ENCODE peak calls at places on chromosomes 5 and 9, in six cellular contexts. R, I, U, A, G and P are unnamed samples.

GRCh38 chr9:88994820-88995180 is 3.5 kb downstream of the S1PR3 start:
- DNase-seq in I (peak), G (no peak), R (no peak), U (peak), A (no peak), P (no peak)

GRCh38 chr9:22208846-22209585 is 199.9 kb upstream of the CDKN2B start:
- DNase-seq in I (peak), G (peak), U (no peak), A (no peak), R (no peak), P (no peak)

GRCh38 chr5:76391014-76391413 is 12.1 kb upstream of the IQGAP2 start:
- DNase-seq in R (no peak), G (no peak), U (no peak), I (no peak), A (no peak), P (no peak)

GRCh38 chr5:31645420-31646081 is 6.6 kb downstream of the PDZD2 start:
- DNase-seq in A (peak), G (no peak), U (no peak), R (no peak), I (no peak), P (no peak)

GRCh38 chr5:167671176-167671575 is 620.3 kb upstream of the WWC1 start:
- DNase-seq in I (peak), U (no peak), A (no peak), R (no peak), G (peak), P (no peak)

GRCh38 chr5:123673107-123673506 is 161.1 kb downstream of the CSNK1G3 start:
- DNase-seq in A (no peak), U (no peak), I (no peak), R (no peak), G (no peak), P (no peak)

GRCh38 chr5:180591249-180591887 is at the start of gene SCGB3A1:
- DNase-seq in A (no peak), I (no peak), G (no peak), U (no peak), R (no peak), P (no peak)

GRCh38 chr5:103808464-103809106 is 246.0 kb upstream of the NUDT12 start:
- DNase-seq in I (peak), R (no peak), U (peak), A (peak), G (peak), P (peak)

GRCh38 chr5:95241635-95242034 is 43.3 kb downstream of the MCTP1 start:
- DNase-seq in A (no peak), U (no peak), R (no peak), G (no peak), I (no peak), P (peak)

GRCh38 chr9:72524820-72525539 is 3.6 kb downstream of the TMC1 start:
- DNase-seq in U (peak), I (peak), G (peak), A (peak), R (no peak), P (no peak)

GRCh38 chr9:90379771-90380170 is 262.9 kb downstream of the DIRAS2 start:
- DNase-seq in A (no peak), U (no peak), I (no peak), R (no peak), G (no peak), P (no peak)

GRCh38 chr5:66769839-66770617 is 173.8 kb downstream of the MAST4 start:
- DNase-seq in I (peak), U (no peak), G (no peak), R (no peak), A (peak), P (no peak)

GRCh38 chr9:109910616-109911568 is 130.9 kb downstream of the PALM2AKAP2 start:
- DNase-seq in R (no peak), G (peak), A (no peak), U (peak), I (peak), P (no peak)

GRCh38 chr5:95822038-95822407 is 503 bp downstream of the GLRX start:
- DNase-seq in U (peak), A (peak), I (peak), R (no peak), G (peak), P (peak)

GRCh38 chr5:158180407-158180806 is 321.5 kb upstream of the CLINT1 start:
- DNase-seq in G (no peak), R (no peak), I (no peak), A (no peak), U (no peak), P (no peak)

GRCh38 chr9:89482950-89483349 is 15.0 kb downstream of the SEMA4D start:
- DNase-seq in R (no peak), I (no peak), U (no peak), G (no peak), A (no peak), P (no peak)

GRCh38 chr5:34547300-34548085 is 108.6 kb upstream of the RAI14 start:
- DNase-seq in U (no peak), I (no peak), A (no peak), G (no peak), R (no peak), P (no peak)

GRCh38 chr9:99593621-99594020 is 228.1 kb upstream of the NR4A3 start:
- DNase-seq in A (no peak), U (no peak), G (no peak), R (no peak), I (no peak), P (no peak)

GRCh38 chr9:109816490-109816889 is 36.5 kb downstream of the PALM2AKAP2 start:
- DNase-seq in R (no peak), U (peak), I (peak), G (peak), A (no peak), P (no peak)

GRCh38 chr9:18060304-18060934 is 413.5 kb upstream of the ADAMTSL1 start:
- DNase-seq in U (no peak), R (no peak), A (no peak), G (peak), I (peak), P (peak)

GRCh38 chr5:10709409-10709808 is 51.6 kb downstream of the DAP start:
- DNase-seq in R (no peak), I (no peak), G (no peak), U (no peak), A (no peak), P (no peak)

GRCh38 chr5:6803981-6804550 is 90.8 kb downstream of the TENT4A start:
- DNase-seq in A (no peak), I (no peak), R (no peak), G (no peak), U (no peak), P (no peak)

GRCh38 chr9:31272456-31273295 is 1111.8 kb upstream of the ACO1 start:
- DNase-seq in R (no peak), U (no peak), A (no peak), I (no peak), G (peak), P (no peak)

GRCh38 chr9:21789541-21790037 is 12.8 kb upstream of the MTAP start:
- DNase-seq in U (peak), R (peak), A (peak), I (peak), G (peak), P (peak)

GRCh38 chr5:72138943-72139467 is 31.7 kb downstream of the MAP1B start:
- DNase-seq in I (peak), A (no peak), G (peak), R (no peak), U (peak), P (no peak)

GRCh38 chr5:43753069-43753468 is 150.1 kb downstream of the NNT start:
- DNase-seq in I (no peak), G (no peak), R (no peak), A (no peak), U (no peak), P (peak)

GRCh38 chr5:103744159-103744558 is 181.6 kb upstream of the NUDT12 start:
- DNase-seq in G (peak), U (peak), I (peak), R (no peak), A (no peak), P (no peak)

GRCh38 chr9:75108571-75108970 is 20.3 kb downstream of the OSTF1 start:
- DNase-seq in I (peak), R (no peak), U (peak), A (no peak), G (peak), P (no peak)

GRCh38 chr5:173883347-173883924 is 4.7 kb upstream of the CPEB4 start:
- DNase-seq in A (no peak), G (no peak), R (no peak), I (no peak), U (no peak), P (no peak)

GRCh38 chr9:95808001-95808400 is 67.5 kb upstream of the ERCC6L2 start:
- DNase-seq in U (no peak), R (no peak), G (peak), A (no peak), I (peak), P (no peak)

GRCh38 chr5:80399553-80400239 is 8.2 kb upstream of the ZFYVE16 start:
- DNase-seq in U (peak), G (peak), A (no peak), R (peak), I (peak), P (peak)

GRCh38 chr5:54704825-54705224 is 187.3 kb downstream of the SNX18 start:
- DNase-seq in G (no peak), A (no peak), U (no peak), I (no peak), R (no peak), P (no peak)

GRCh38 chr5:134103397-134103796 is 11.1 kb upstream of the TCF7 start:
- DNase-seq in G (no peak), U (no peak), R (no peak), A (no peak), I (no peak), P (no peak)

GRCh38 chr9:120892748-120893584 is 16.0 kb upstream of the PHF19 start:
- DNase-seq in R (peak), I (peak), A (no peak), G (peak), U (no peak), P (peak)